ENCODE peak calls at places on chromosomes 3 and 15, in six cellular contexts. J, V, Q, O, E and K are unnamed samples.

GRCh38 chr15:61828008-61828407 is 232.2 kb downstream of the VPS13C start:
- DNase-seq in J (no peak), V (no peak), Q (no peak), O (no peak), E (no peak), K (no peak)

GRCh38 chr3:132432639-132433038 is 15.3 kb downstream of the DNAJC13 start:
- DNase-seq in J (no peak), V (no peak), Q (peak), O (no peak), E (peak), K (no peak)

GRCh38 chr3:100893590-100893989 is 99.6 kb downstream of the ABI3BP start:
- DNase-seq in J (no peak), V (no peak), Q (peak), O (no peak), E (no peak), K (no peak)

GRCh38 chr3:13004376-13004775 is 68.9 kb downstream of the IQSEC1 start:
- DNase-seq in J (no peak), V (no peak), Q (no peak), O (no peak), E (no peak), K (no peak)

GRCh38 chr3:158742861-158743260 is 10.6 kb upstream of the RARRES1 start:
- DNase-seq in J (no peak), V (no peak), Q (peak), O (no peak), E (peak), K (peak)

GRCh38 chr15:80920271-80920699 is 69.3 kb downstream of the MESD start:
- DNase-seq in J (no peak), V (no peak), Q (no peak), O (no peak), E (no peak), K (no peak)

GRCh38 chr3:86147119-86147518 is 843.8 kb downstream of the VGLL3 start:
- DNase-seq in J (no peak), V (no peak), Q (no peak), O (no peak), E (no peak), K (no peak)

GRCh38 chr15:29698030-29698701 is 124.1 kb downstream of the TJP1 start:
- DNase-seq in J (no peak), V (no peak), Q (peak), O (peak), E (no peak), K (no peak)

GRCh38 chr15:92884459-92884812 is 15.7 kb upstream of the CHD2 start:
- DNase-seq in J (no peak), V (no peak), Q (no peak), O (no peak), E (no peak), K (no peak)

GRCh38 chr3:42652611-42653302 is 740 bp upstream of the ZBTB47 start:
- DNase-seq in J (peak), V (no peak), Q (peak), O (no peak), E (no peak), K (no peak)

GRCh38 chr3:4251412-4251811 is 51.8 kb upstream of the SETMAR start:
- DNase-seq in J (no peak), V (no peak), Q (no peak), O (no peak), E (no peak), K (no peak)

GRCh38 chr3:62363275-62363674 is 10.1 kb downstream of the FEZF2 start:
- DNase-seq in J (no peak), V (no peak), Q (no peak), O (no peak), E (no peak), K (no peak)

GRCh38 chr15:75542386-75542797 is 36.7 kb downstream of the PTPN9 start:
- DNase-seq in J (no peak), V (no peak), Q (no peak), O (no peak), E (no peak), K (no peak)

GRCh38 chr3:186193534-186194450 is 84.9 kb upstream of the ETV5 start:
- DNase-seq in J (no peak), V (no peak), Q (no peak), O (no peak), E (no peak), K (no peak)

GRCh38 chr3:62940763-62941632 is 65.8 kb upstream of the CADPS start:
- DNase-seq in J (no peak), V (no peak), Q (no peak), O (no peak), E (no peak), K (peak)

GRCh38 chr3:62169871-62170660 is 203.3 kb downstream of the FEZF2 start:
- DNase-seq in J (no peak), V (no peak), Q (peak), O (no peak), E (no peak), K (no peak)

GRCh38 chr15:55742927-55743614 is at the start of gene PRTG:
- DNase-seq in J (peak), V (no peak), Q (peak), O (peak), E (no peak), K (peak)

GRCh38 chr3:132239587-132239986 is 77.6 kb upstream of the ACP3 start:
- DNase-seq in J (no peak), V (no peak), Q (no peak), O (no peak), E (no peak), K (no peak)

GRCh38 chr15:89177633-89178306 is 43.6 kb downstream of the RLBP1 start:
- DNase-seq in J (peak), V (peak), Q (peak), O (peak), E (peak), K (peak)

GRCh38 chr3:54712539-54712938 is 215.3 kb downstream of the LRTM1 start:
- DNase-seq in J (no peak), V (no peak), Q (no peak), O (no peak), E (no peak), K (peak)

GRCh38 chr3:189490337-189490736 is 140.9 kb upstream of the TP63 start:
- DNase-seq in J (no peak), V (no peak), Q (no peak), O (no peak), E (no peak), K (no peak)

GRCh38 chr15:40257656-40258450 is 19.0 kb downstream of the PAK6 start:
- DNase-seq in J (no peak), V (no peak), Q (peak), O (no peak), E (no peak), K (no peak)

GRCh38 chr3:122058294-122058693 is 3.1 kb downstream of the CD86 start:
- DNase-seq in J (no peak), V (no peak), Q (peak), O (no peak), E (no peak), K (no peak)

GRCh38 chr15:75989045-75989444 is 23.2 kb downstream of the NRG4 start:
- DNase-seq in J (no peak), V (no peak), Q (no peak), O (no peak), E (peak), K (peak)

GRCh38 chr3:15015456-15015855 is 49.7 kb downstream of the MRPS25 start:
- DNase-seq in J (peak), V (no peak), Q (peak), O (no peak), E (no peak), K (no peak)

GRCh38 chr3:136862611-136862951 is 573 bp downstream of the NCK1 start:
- DNase-seq in J (peak), V (no peak), Q (peak), O (no peak), E (no peak), K (no peak)

GRCh38 chr15:68725736-68726135 is 95.0 kb downstream of the ANP32A start:
- DNase-seq in J (peak), V (no peak), Q (no peak), O (no peak), E (no peak), K (no peak)

GRCh38 chr3:123332124-123332641 is 116.7 kb downstream of the ADCY5 start:
- DNase-seq in J (no peak), V (no peak), Q (no peak), O (no peak), E (no peak), K (no peak)

GRCh38 chr15:34896183-34896582 is 73.4 kb downstream of the AQR start:
- DNase-seq in J (no peak), V (no peak), Q (no peak), O (no peak), E (no peak), K (no peak)

GRCh38 chr3:157064402-157064801 is 95.5 kb downstream of the CCNL1 start:
- DNase-seq in J (no peak), V (no peak), Q (no peak), O (no peak), E (no peak), K (no peak)

GRCh38 chr3:186772281-186772885 is 11.0 kb upstream of the EIF4A2 start:
- DNase-seq in J (no peak), V (no peak), Q (no peak), O (no peak), E (no peak), K (no peak)

GRCh38 chr3:95673215-95673614 is 1141.2 kb upstream of the EPHA6 start:
- DNase-seq in J (no peak), V (no peak), Q (no peak), O (no peak), E (no peak), K (no peak)

GRCh38 chr3:37952564-37952963 is 38.0 kb upstream of the VILL start:
- DNase-seq in J (no peak), V (no peak), Q (peak), O (no peak), E (no peak), K (no peak)

GRCh38 chr15:65050270-65050669 is 5.1 kb downstream of the SLC51B start:
- DNase-seq in J (no peak), V (no peak), Q (no peak), O (no peak), E (no peak), K (no peak)